ENCODE peak calls at places on chromosome 22, in four cellular contexts. One of them, this sample, is unnamed.

GRCh38 chr22:18980829-18981228 is 44.7 kb upstream of the PRODH start:
- DNase-seq in coronary artery: no peak
- DNase-seq in RCC 7860: no peak
- DNase-seq in activated T-cell treated with anti-CD3 and anti-CD28 coated beads, Interleukin-2, amount 50 U/mL, for 1 hour: no peak
- DNase-seq in this sample: no peak

GRCh38 chr22:46128606-46129005 is 21.7 kb upstream of the PPARA start:
- DNase-seq in RCC 7860: no peak
- DNase-seq in coronary artery: no peak
- DNase-seq in activated T-cell treated with anti-CD3 and anti-CD28 coated beads, Interleukin-2, amount 50 U/mL, for 1 hour: no peak
- DNase-seq in this sample: no peak

GRCh38 chr22:48338793-48339705 is 1488.6 kb downstream of the BRD1 start:
- DNase-seq in activated T-cell treated with anti-CD3 and anti-CD28 coated beads, Interleukin-2, amount 50 U/mL, for 1 hour: no peak
- DNase-seq in coronary artery: no peak
- DNase-seq in RCC 7860: no peak
- DNase-seq in this sample: no peak

GRCh38 chr22:43956805-43957463 is 1.7 kb downstream of the SAMM50 start:
- DNase-seq in activated T-cell treated with anti-CD3 and anti-CD28 coated beads, Interleukin-2, amount 50 U/mL, for 1 hour: no peak
- DNase-seq in coronary artery: no peak
- DNase-seq in RCC 7860: no peak
- DNase-seq in this sample: no peak

GRCh38 chr22:27474112-27474571 is 327.4 kb downstream of the MN1 start:
- DNase-seq in coronary artery: no peak
- DNase-seq in RCC 7860: peak
- DNase-seq in activated T-cell treated with anti-CD3 and anti-CD28 coated beads, Interleukin-2, amount 50 U/mL, for 1 hour: no peak
- DNase-seq in this sample: no peak

GRCh38 chr22:46746620-46747019 is 8.6 kb upstream of the CERK start:
- DNase-seq in activated T-cell treated with anti-CD3 and anti-CD28 coated beads, Interleukin-2, amount 50 U/mL, for 1 hour: no peak
- DNase-seq in coronary artery: no peak
- DNase-seq in RCC 7860: no peak
- DNase-seq in this sample: no peak

GRCh38 chr22:33829549-33830280 is 90.6 kb downstream of the LARGE1 start:
- DNase-seq in coronary artery: no peak
- DNase-seq in RCC 7860: no peak
- DNase-seq in activated T-cell treated with anti-CD3 and anti-CD28 coated beads, Interleukin-2, amount 50 U/mL, for 1 hour: no peak
- DNase-seq in this sample: no peak

GRCh38 chr22:47128216-47129215 is 366.1 kb downstream of the TBC1D22A start:
- DNase-seq in coronary artery: no peak
- DNase-seq in activated T-cell treated with anti-CD3 and anti-CD28 coated beads, Interleukin-2, amount 50 U/mL, for 1 hour: no peak
- DNase-seq in RCC 7860: no peak
- DNase-seq in this sample: no peak

This sample was measured in mesenteric fat pad.